ENCODE peak calls at places on chromosomes 5 and 9, in nine cellular contexts. A, Q, H, W, M, D, Y, F and K are unnamed samples. For H3K9me3, the result is how much of the 10 kb centered on the place peaks cover.

GRCh38 chr5:170293273-170293672 is 4.3 kb downstream of the LCP2 start:
- DNase-seq in A (peak), Q (peak), H (no peak), W (no peak), M (no peak), D (no peak), Y (no peak), F (peak), K (no peak)

GRCh38 chr5:173497685-173498084 is 118.8 kb downstream of the BOD1 start:
- DNase-seq in A (no peak), Q (no peak), H (no peak), W (no peak), M (no peak), D (peak), Y (no peak), F (no peak), K (no peak)

GRCh38 chr5:122083535-122083934 is 5.5 kb upstream of the LOX start:
- DNase-seq in A (no peak), Q (no peak), H (no peak), W (no peak), M (no peak), D (no peak), Y (no peak), F (no peak), K (no peak)

GRCh38 chr9:14478175-14479165 is 164.5 kb upstream of the NFIB start:
- DNase-seq in A (no peak), Q (no peak), H (no peak), W (no peak), M (no peak), D (no peak), Y (no peak), F (no peak), K (no peak)

GRCh38 chr9:136899196-136899595 is 12.9 kb downstream of the TRAF2 start:
- DNase-seq in A (peak), Q (peak), H (no peak), W (no peak), M (no peak), D (no peak), Y (no peak), F (no peak), K (no peak)

GRCh38 chr5:118701796-118702195 is 286.6 kb downstream of the DTWD2 start:
- DNase-seq in A (no peak), Q (no peak), H (no peak), W (no peak), M (no peak), D (no peak), Y (no peak), F (no peak), K (no peak)

GRCh38 chr9:127754761-127755557 is 19.9 kb upstream of the TOR2A start:
- DNase-seq in A (no peak), Q (no peak), H (no peak), W (no peak), M (no peak), D (peak), Y (no peak), F (no peak), K (peak)

GRCh38 chr5:6508931-6509330 is 60.3 kb downstream of the UBE2QL1 start:
- DNase-seq in A (no peak), Q (no peak), H (no peak), W (no peak), M (no peak), D (no peak), Y (no peak), F (no peak), K (no peak)

DNA sequence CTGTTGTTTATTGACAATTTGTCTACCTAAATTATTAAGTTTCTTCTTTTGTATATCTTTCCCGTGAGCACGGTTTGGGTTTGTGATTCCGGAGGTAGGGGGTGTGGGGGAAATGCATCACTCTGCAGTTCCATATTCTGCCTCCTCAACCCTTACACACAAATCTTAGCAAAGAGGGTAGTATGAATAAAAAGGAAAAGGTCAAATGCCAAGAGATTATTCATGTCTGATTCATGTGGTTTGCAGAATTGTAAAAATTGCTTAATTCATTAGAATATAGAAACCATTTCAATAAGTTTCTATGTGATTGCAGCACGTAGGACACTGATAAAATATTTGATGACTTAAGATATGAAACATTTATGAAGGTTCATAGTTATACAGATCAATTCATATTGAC is 601.9 kb downstream of the SEMA5A start:
- DNase-seq in A (no peak), Q (no peak), H (no peak), W (peak), M (no peak), D (no peak), Y (no peak), F (no peak), K (no peak)
- H3K9me3 ChIP-seq in A (under half), Q (under half), H (under half), W (under half), M (under half), D (under half), Y (under half), F (under half), K (under half)

GRCh38 chr5:133525048-133525447 is 87.3 kb downstream of the FSTL4 start:
- DNase-seq in A (no peak), Q (no peak), H (no peak), W (no peak), M (no peak), D (no peak), Y (no peak), F (no peak), K (no peak)
- TF ChIP-seq CTCF in A (no peak), Q (no peak), H (no peak), W (no peak), M (no peak), D (no peak), Y (no peak), F (no peak), K (no peak)

DNA sequence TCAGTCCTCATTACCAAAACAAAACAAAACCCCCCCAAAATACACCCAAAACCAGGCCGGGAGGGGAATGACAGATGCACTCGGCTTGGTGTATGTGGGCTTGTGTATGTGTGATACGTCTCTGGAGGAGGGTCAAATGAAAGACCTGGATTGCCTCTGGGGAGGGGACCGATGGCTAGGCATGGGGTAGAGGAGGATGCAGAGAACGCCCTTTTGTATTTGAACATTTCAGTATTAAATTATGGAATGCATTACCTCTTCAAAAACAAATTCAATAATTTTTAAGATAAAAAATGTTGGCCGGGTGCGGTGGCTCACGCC is 61.4 kb downstream of the LMX1B start:
- DNase-seq in A (no peak), Q (no peak), H (no peak), W (no peak), M (no peak), D (peak), Y (no peak), F (no peak), K (no peak)
- H3K4me3 ChIP-seq in A (no peak), Q (no peak), H (no peak), W (no peak), M (no peak), D (no peak), Y (no peak), F (no peak), K (no peak)

GRCh38 chr5:176425138-176425537 is 8.8 kb upstream of the CLTB start:
- DNase-seq in A (no peak), Q (no peak), H (no peak), W (peak), M (no peak), D (no peak), Y (no peak), F (no peak), K (no peak)
- H3K9me3 ChIP-seq in A (under half), Q (under half), H (under half), W (under half), M (under half), D (half or more), Y (under half), F (under half), K (under half)